ENCODE peak calls at places on chromosome 13, in six cellular contexts. I is activated CD4-positive, alpha-beta memory T cell treated with anti-CD3 and anti-CD28 coated beads, Interleukin-2, amount 10 ng/mL, durations not matched to agents 7 days and 5 days; K is activated CD4-positive, alpha-beta T cell treated with anti-CD3 and anti-CD28 coated beads, Interleukin-2, amount 50 U/mL, for 1 hour; O is anterior cingulate cortex; Z is GM23248; W is NCI-H510A. M is an unnamed sample.

GRCh38 chr13:40536443-40537113 is 129.9 kb downstream of the FOXO1 start:
- DNase-seq in I (no peak), Z (no peak), O (no peak), W (peak; percentile 0), K (no peak), M (no peak)

GRCh38 chr13:102440259-102440936 is 38.5 kb upstream of the FGF14 start:
- DNase-seq in I (no peak), K (no peak), W (no peak), Z (no peak), O (no peak), M (no peak)

GRCh38 chr13:53782400-53783030 is 753.9 kb downstream of the OLFM4 start:
- DNase-seq in O (peak; percentile 17), W (peak; percentile 40), I (no peak), K (no peak), Z (peak; percentile 68), M (peak; percentile 0)

GRCh38 chr13:25654332-25654731 is 282.6 kb downstream of the ATP8A2 start:
- DNase-seq in I (no peak), K (no peak), O (no peak), Z (no peak), W (no peak), M (peak; percentile 31)

GRCh38 chr13:49877629-49878218 is 58.4 kb downstream of the SPRYD7 start:
- DNase-seq in I (no peak), O (no peak), K (no peak), W (no peak), Z (no peak), M (no peak)

GRCh38 chr13:106700007-106700950 is 132.3 kb upstream of the ARGLU1 start:
- DNase-seq in O (no peak), K (no peak), I (no peak), Z (peak; percentile 8), W (no peak), M (peak; percentile 22)

GRCh38 chr13:35723820-35724219 is 247.3 kb upstream of the MAB21L1 start:
- DNase-seq in K (no peak), Z (peak; percentile 79), I (no peak), O (no peak), W (no peak), M (no peak)

GRCh38 chr13:99657848-99658265 is 156.6 kb downstream of the TM9SF2 start:
- DNase-seq in W (peak; percentile 33), O (peak; percentile 29), Z (peak; percentile 67), I (peak; percentile 34), K (peak; percentile 9), M (peak; percentile 29)

GRCh38 chr13:77048592-77048991 is 21.6 kb upstream of the FBXL3 start:
- DNase-seq in O (no peak), K (no peak), Z (no peak), I (no peak), W (no peak), M (no peak)

GRCh38 chr13:101157261-101157660 is 259.0 kb downstream of the NALCN start:
- DNase-seq in O (no peak), K (no peak), Z (peak; percentile 50), I (no peak), W (no peak), M (no peak)

GRCh38 chr13:50797081-50797480 is 46.4 kb downstream of the DLEU7 start:
- DNase-seq in K (no peak), I (no peak), Z (no peak), W (no peak), O (no peak), M (peak; percentile 11)

GRCh38 chr13:28246891-28247290 is 108.5 kb downstream of the PAN3 start:
- DNase-seq in I (no peak), W (no peak), K (no peak), O (no peak), Z (peak; percentile 3), M (no peak)

GRCh38 chr13:67148219-67148583 is 81.9 kb downstream of the PCDH9 start:
- DNase-seq in W (no peak), O (no peak), K (no peak), Z (peak; percentile 5), I (no peak), M (no peak)

GRCh38 chr13:32917504-32917903 is 98.7 kb upstream of the KL start:
- DNase-seq in Z (peak; percentile 41), I (no peak), W (no peak), O (no peak), K (no peak), M (no peak)

GRCh38 chr13:113654591-113655357 is 3.2 kb downstream of the ATP4B start:
- DNase-seq in K (no peak), Z (no peak), O (no peak), W (no peak), I (no peak), M (no peak)

GRCh38 chr13:48492123-48493075 is 40.5 kb downstream of the RCBTB2 start:
- DNase-seq in Z (peak; percentile 90), W (no peak), I (peak; percentile 85), O (peak; percentile 28), K (peak; percentile 58), M (peak; percentile 30)

GRCh38 chr13:20713751-20714150 is 10.3 kb downstream of the IL17D start:
- DNase-seq in Z (peak; percentile 87), I (no peak), O (no peak), K (no peak), W (no peak), M (peak; percentile 84)

GRCh38 chr13:31105020-31105800 is 56.5 kb downstream of the HSPH1 start:
- DNase-seq in K (no peak), W (no peak), I (no peak), O (no peak), Z (peak; percentile 16), M (no peak)

GRCh38 chr13:19586904-19587634 is 25.7 kb upstream of the TPTE2 start:
- DNase-seq in I (peak; percentile 83), Z (peak; percentile 26), O (no peak), W (no peak), K (peak; percentile 62), M (peak; percentile 52)

GRCh38 chr13:30520571-30520970 is 54.8 kb upstream of the HMGB1 start:
- DNase-seq in W (no peak), O (no peak), K (no peak), I (no peak), Z (peak; percentile 93), M (peak; percentile 7)

GRCh38 chr13:61255035-61255796 is 160.4 kb downstream of the PCDH20 start:
- DNase-seq in O (no peak), W (no peak), K (no peak), I (no peak), Z (no peak), M (no peak)

GRCh38 chr13:28314879-28315278 is 176.5 kb downstream of the PAN3 start:
- DNase-seq in O (no peak), Z (no peak), W (no peak), I (no peak), K (no peak), M (no peak)

GRCh38 chr13:29454931-29455481 is 140.5 kb downstream of the SLC7A1 start:
- DNase-seq in Z (peak; percentile 41), I (no peak), K (no peak), O (no peak), W (no peak), M (peak; percentile 71)

GRCh38 chr13:20197361-20197834 is 4.7 kb upstream of the GJB2 start:
- DNase-seq in W (no peak), I (no peak), O (no peak), K (no peak), Z (peak; percentile 63), M (peak; percentile 39)

GRCh38 chr13:48977973-48978372 is 2.3 kb downstream of the FNDC3A start:
- DNase-seq in W (no peak), I (no peak), O (no peak), K (no peak), Z (peak; percentile 67), M (peak; percentile 9)

GRCh38 chr13:30216111-30216510 is 91.2 kb downstream of the KATNAL1 start:
- DNase-seq in I (no peak), O (no peak), Z (no peak), W (no peak), K (no peak), M (peak; percentile 41)

GRCh38 chr13:49641810-49642291 is 13.5 kb downstream of the ARL11 start:
- DNase-seq in O (no peak), W (no peak), I (no peak), K (no peak), Z (peak; percentile 94), M (peak; percentile 31)

GRCh38 chr13:33033361-33033812 is 17.2 kb downstream of the KL start:
- DNase-seq in I (no peak), O (no peak), W (no peak), Z (no peak), K (no peak), M (no peak)

GRCh38 chr13:100128373-100128772 is 39.5 kb downstream of the PCCA start:
- DNase-seq in O (no peak), Z (peak; percentile 17), I (no peak), W (no peak), K (no peak), M (peak; percentile 61)

GRCh38 chr13:78137404-78138142 is 218.9 kb upstream of the EDNRB start:
- DNase-seq in W (no peak), Z (peak; percentile 79), K (no peak), I (peak; percentile 17), O (peak; percentile 13), M (peak; percentile 47)

GRCh38 chr13:79988573-79988972 is 352.4 kb downstream of the SPRY2 start:
- DNase-seq in W (no peak), O (no peak), Z (peak; percentile 91), K (no peak), I (no peak), M (peak; percentile 6)

GRCh38 chr13:47901451-47901850 is 99.6 kb downstream of the SUCLA2 start:
- DNase-seq in W (no peak), I (no peak), K (no peak), Z (peak; percentile 54), O (no peak), M (peak; percentile 9)

M was measured in Daoy.